ENCODE peak calls at places on chromosomes 16 and 17, in eight cellular contexts. One of them, this sample, is unnamed.

GRCh38 chr16:53863861-53864260 is 159.9 kb downstream of the FTO start:
- DNase-seq in AG04450: no peak
- DNase-seq in tibial nerve: no peak
- DNase-seq in head of caudate nucleus: no peak
- DNase-seq in NB4: no peak
- DNase-seq in small intestine: no peak
- DNase-seq in RWPE1: no peak
- DNase-seq in lower lobe of right lung: no peak
- DNase-seq in this sample: no peak

GRCh38 chr16:87464691-87465300 is 28.0 kb downstream of the ZCCHC14 start:
- DNase-seq in AG04450: peak; percentile 88
- DNase-seq in tibial nerve: peak; percentile 61
- DNase-seq in head of caudate nucleus: no peak
- DNase-seq in NB4: peak; percentile 88
- DNase-seq in small intestine: peak; percentile 66
- DNase-seq in RWPE1: peak; percentile 57
- DNase-seq in lower lobe of right lung: peak; percentile 75
- DNase-seq in this sample: peak; percentile 77

GRCh38 chr16:88310796-88311605 is 71.8 kb upstream of the ZNF469 start:
- DNase-seq in AG04450: no peak
- DNase-seq in tibial nerve: no peak
- DNase-seq in head of caudate nucleus: no peak
- DNase-seq in NB4: no peak
- DNase-seq in small intestine: no peak
- DNase-seq in RWPE1: no peak
- DNase-seq in lower lobe of right lung: no peak
- DNase-seq in this sample: no peak

GRCh38 chr16:29775742-29776408 is 2.2 kb upstream of the ZG16 start:
- DNase-seq in AG04450: no peak
- DNase-seq in tibial nerve: no peak
- DNase-seq in head of caudate nucleus: no peak
- DNase-seq in NB4: no peak
- DNase-seq in small intestine: peak; percentile 69
- DNase-seq in RWPE1: peak; percentile 81
- DNase-seq in lower lobe of right lung: no peak
- DNase-seq in this sample: peak; percentile 35

GRCh38 chr17:65374966-65375365 is 186.5 kb downstream of the AXIN2 start:
- DNase-seq in AG04450: no peak
- DNase-seq in tibial nerve: no peak
- DNase-seq in head of caudate nucleus: no peak
- DNase-seq in NB4: no peak
- DNase-seq in small intestine: no peak
- DNase-seq in RWPE1: no peak
- DNase-seq in lower lobe of right lung: no peak
- DNase-seq in this sample: no peak

GRCh38 chr17:82449136-82449882 is 1.2 kb downstream of the CYBC1 start:
- DNase-seq in AG04450: no peak
- DNase-seq in tibial nerve: no peak
- DNase-seq in head of caudate nucleus: no peak
- DNase-seq in NB4: peak; percentile 52
- DNase-seq in small intestine: peak; percentile 47
- DNase-seq in RWPE1: no peak
- DNase-seq in lower lobe of right lung: no peak
- DNase-seq in this sample: no peak

GRCh38 chr17:16215002-16215272 is 397 bp downstream of the NCOR1 start:
- DNase-seq in AG04450: no peak
- DNase-seq in tibial nerve: no peak
- DNase-seq in head of caudate nucleus: no peak
- DNase-seq in NB4: peak; percentile 75
- DNase-seq in small intestine: no peak
- DNase-seq in RWPE1: peak; percentile 30
- DNase-seq in lower lobe of right lung: peak; percentile 71
- DNase-seq in this sample: no peak

GRCh38 chr16:138049-138417 is 440 bp downstream of the NPRL3 start:
- DNase-seq in AG04450: no peak
- DNase-seq in tibial nerve: no peak
- DNase-seq in head of caudate nucleus: no peak
- DNase-seq in NB4: peak; percentile 29
- DNase-seq in small intestine: no peak
- DNase-seq in RWPE1: peak; percentile 27
- DNase-seq in lower lobe of right lung: no peak
- DNase-seq in this sample: peak; percentile 5

GRCh38 chr17:35068249-35068648 is 4.7 kb upstream of the RFFL start:
- DNase-seq in AG04450: no peak
- DNase-seq in tibial nerve: no peak
- DNase-seq in head of caudate nucleus: no peak
- DNase-seq in NB4: no peak
- DNase-seq in small intestine: no peak
- DNase-seq in RWPE1: no peak
- DNase-seq in lower lobe of right lung: no peak
- DNase-seq in this sample: no peak

GRCh38 chr16:87226926-87227650 is 90.1 kb downstream of the C16orf95 start:
- DNase-seq in AG04450: peak; percentile 82
- DNase-seq in tibial nerve: no peak
- DNase-seq in head of caudate nucleus: no peak
- DNase-seq in NB4: no peak
- DNase-seq in small intestine: no peak
- DNase-seq in RWPE1: no peak
- DNase-seq in lower lobe of right lung: no peak
- DNase-seq in this sample: no peak

GRCh38 chr17:76086384-76086783 is 7.4 kb downstream of the ZACN start:
- DNase-seq in AG04450: no peak
- DNase-seq in tibial nerve: no peak
- DNase-seq in head of caudate nucleus: no peak
- DNase-seq in NB4: no peak
- DNase-seq in small intestine: no peak
- DNase-seq in RWPE1: no peak
- DNase-seq in lower lobe of right lung: peak; percentile 12
- DNase-seq in this sample: no peak

GRCh38 chr17:8117980-8118768 is at the start of gene ALOXE3:
- DNase-seq in AG04450: no peak
- DNase-seq in tibial nerve: no peak
- DNase-seq in head of caudate nucleus: peak; percentile 39
- DNase-seq in NB4: peak; percentile 24
- DNase-seq in small intestine: peak; percentile 86
- DNase-seq in RWPE1: peak; percentile 91
- DNase-seq in lower lobe of right lung: no peak
- DNase-seq in this sample: peak; percentile 87

GRCh38 chr17:12730931-12731521 is 58.3 kb upstream of the ARHGAP44 start:
- DNase-seq in AG04450: no peak
- DNase-seq in tibial nerve: peak; percentile 19
- DNase-seq in head of caudate nucleus: no peak
- DNase-seq in NB4: no peak
- DNase-seq in small intestine: peak; percentile 98
- DNase-seq in RWPE1: no peak
- DNase-seq in lower lobe of right lung: peak; percentile 63
- DNase-seq in this sample: peak; percentile 48

GRCh38 chr17:58513391-58513912 is 986 bp downstream of the MTMR4 start:
- DNase-seq in AG04450: no peak
- DNase-seq in tibial nerve: no peak
- DNase-seq in head of caudate nucleus: no peak
- DNase-seq in NB4: no peak
- DNase-seq in small intestine: no peak
- DNase-seq in RWPE1: no peak
- DNase-seq in lower lobe of right lung: no peak
- DNase-seq in this sample: no peak

GRCh38 chr16:30028438-30029093 is 2.5 kb downstream of the TLCD3B start:
- DNase-seq in AG04450: no peak
- DNase-seq in tibial nerve: no peak
- DNase-seq in head of caudate nucleus: no peak
- DNase-seq in NB4: peak; percentile 64
- DNase-seq in small intestine: no peak
- DNase-seq in RWPE1: no peak
- DNase-seq in lower lobe of right lung: no peak
- DNase-seq in this sample: peak; percentile 27

GRCh38 chr17:46879101-46879500 is 27.7 kb downstream of the WNT9B start:
- DNase-seq in AG04450: no peak
- DNase-seq in tibial nerve: no peak
- DNase-seq in head of caudate nucleus: no peak
- DNase-seq in NB4: no peak
- DNase-seq in small intestine: no peak
- DNase-seq in RWPE1: no peak
- DNase-seq in lower lobe of right lung: no peak
- DNase-seq in this sample: no peak

GRCh38 chr16:31472559-31473203 is 729 bp downstream of the TGFB1I1 start:
- DNase-seq in AG04450: peak; percentile 69
- DNase-seq in tibial nerve: peak; percentile 83
- DNase-seq in head of caudate nucleus: no peak
- DNase-seq in NB4: peak; percentile 64
- DNase-seq in small intestine: peak; percentile 74
- DNase-seq in RWPE1: peak; percentile 95
- DNase-seq in lower lobe of right lung: peak; percentile 91
- DNase-seq in this sample: peak; percentile 88

GRCh38 chr17:27633312-27634025 is 2.5 kb downstream of the LGALS9 start:
- DNase-seq in AG04450: no peak
- DNase-seq in tibial nerve: no peak
- DNase-seq in head of caudate nucleus: no peak
- DNase-seq in NB4: no peak
- DNase-seq in small intestine: peak; percentile 83
- DNase-seq in RWPE1: no peak
- DNase-seq in lower lobe of right lung: peak; percentile 46
- DNase-seq in this sample: no peak

GRCh38 chr16:8583712-8584111 is 6.6 kb downstream of the TMEM114 start:
- DNase-seq in AG04450: no peak
- DNase-seq in tibial nerve: no peak
- DNase-seq in head of caudate nucleus: no peak
- DNase-seq in NB4: no peak
- DNase-seq in small intestine: no peak
- DNase-seq in RWPE1: no peak
- DNase-seq in lower lobe of right lung: no peak
- DNase-seq in this sample: no peak